ENCODE peak calls at places on chromosome 6, in seven cellular contexts. One of them, this sample, is unnamed.
A peak's percentile ranks its signal among the peaks of the same experiment; 100 is the strongest.

GRCh38 chr6:129501401-129502051 is 208.5 kb downstream of the ARHGAP18 start:
- DNase-seq in effector CD4-positive, alpha-beta T cell: no peak
- DNase-seq in Right ventricle myocardium inferior: peak; percentile 68
- DNase-seq in astrocyte of the spinal cord: peak; percentile 100
- DNase-seq in CD4-positive, alpha-beta memory T cell: no peak
- DNase-seq in M059J: peak; percentile 99
- DNase-seq in upper lobe of right lung: peak; percentile 74
- DNase-seq in this sample: no peak

GRCh38 chr6:92810913-92811312 is 608.4 kb downstream of the EPHA7 start:
- DNase-seq in effector CD4-positive, alpha-beta T cell: no peak
- DNase-seq in Right ventricle myocardium inferior: no peak
- DNase-seq in astrocyte of the spinal cord: peak; percentile 52
- DNase-seq in CD4-positive, alpha-beta memory T cell: no peak
- DNase-seq in M059J: no peak
- DNase-seq in upper lobe of right lung: no peak
- DNase-seq in this sample: no peak

GRCh38 chr6:35568967-35569606 is 56.4 kb upstream of the TULP1 start:
- DNase-seq in effector CD4-positive, alpha-beta T cell: peak; percentile 6
- DNase-seq in Right ventricle myocardium inferior: peak; percentile 80
- DNase-seq in astrocyte of the spinal cord: peak; percentile 24
- DNase-seq in CD4-positive, alpha-beta memory T cell: peak; percentile 24
- DNase-seq in M059J: no peak
- DNase-seq in upper lobe of right lung: peak; percentile 72
- DNase-seq in this sample: no peak

GRCh38 chr6:3825851-3826581 is 23.2 kb upstream of the FAM50B start:
- DNase-seq in effector CD4-positive, alpha-beta T cell: no peak
- DNase-seq in Right ventricle myocardium inferior: peak; percentile 87
- DNase-seq in astrocyte of the spinal cord: peak; percentile 98
- DNase-seq in CD4-positive, alpha-beta memory T cell: no peak
- DNase-seq in M059J: peak; percentile 100
- DNase-seq in upper lobe of right lung: peak; percentile 90
- DNase-seq in this sample: no peak

GRCh38 chr6:129353067-129353466 is 356.9 kb downstream of the ARHGAP18 start:
- DNase-seq in effector CD4-positive, alpha-beta T cell: no peak
- DNase-seq in Right ventricle myocardium inferior: no peak
- DNase-seq in astrocyte of the spinal cord: no peak
- DNase-seq in CD4-positive, alpha-beta memory T cell: no peak
- DNase-seq in M059J: peak; percentile 24
- DNase-seq in upper lobe of right lung: no peak
- DNase-seq in this sample: no peak

GRCh38 chr6:33622456-33623431 is 1.6 kb downstream of the ITPR3 start:
- DNase-seq in effector CD4-positive, alpha-beta T cell: no peak
- DNase-seq in Right ventricle myocardium inferior: no peak
- DNase-seq in astrocyte of the spinal cord: no peak
- DNase-seq in CD4-positive, alpha-beta memory T cell: no peak
- DNase-seq in M059J: peak; percentile 81
- DNase-seq in upper lobe of right lung: peak; percentile 82
- DNase-seq in this sample: no peak

GRCh38 chr6:169194737-169195136 is 58.9 kb downstream of the THBS2 start:
- DNase-seq in effector CD4-positive, alpha-beta T cell: no peak
- DNase-seq in Right ventricle myocardium inferior: no peak
- DNase-seq in astrocyte of the spinal cord: no peak
- DNase-seq in CD4-positive, alpha-beta memory T cell: no peak
- DNase-seq in M059J: no peak
- DNase-seq in upper lobe of right lung: no peak
- DNase-seq in this sample: no peak

GRCh38 chr6:90393232-90393884 is 96.7 kb upstream of the BACH2 start:
- DNase-seq in effector CD4-positive, alpha-beta T cell: peak; percentile 57
- DNase-seq in Right ventricle myocardium inferior: no peak
- DNase-seq in astrocyte of the spinal cord: peak; percentile 72
- DNase-seq in CD4-positive, alpha-beta memory T cell: peak; percentile 73
- DNase-seq in M059J: peak; percentile 34
- DNase-seq in upper lobe of right lung: no peak
- DNase-seq in this sample: peak; percentile 67

GRCh38 chr6:3566812-3567211 is 110.0 kb upstream of the SLC22A23 start:
- DNase-seq in effector CD4-positive, alpha-beta T cell: no peak
- DNase-seq in Right ventricle myocardium inferior: no peak
- DNase-seq in astrocyte of the spinal cord: peak; percentile 57
- DNase-seq in CD4-positive, alpha-beta memory T cell: no peak
- DNase-seq in M059J: peak; percentile 73
- DNase-seq in upper lobe of right lung: no peak
- DNase-seq in this sample: no peak

GRCh38 chr6:88609973-88610372 is 353.4 kb downstream of the RNGTT start:
- DNase-seq in effector CD4-positive, alpha-beta T cell: no peak
- DNase-seq in Right ventricle myocardium inferior: no peak
- DNase-seq in astrocyte of the spinal cord: no peak
- DNase-seq in CD4-positive, alpha-beta memory T cell: no peak
- DNase-seq in M059J: no peak
- DNase-seq in upper lobe of right lung: no peak
- DNase-seq in this sample: no peak

GRCh38 chr6:123462141-123462540 is 174.6 kb downstream of the TRDN start:
- DNase-seq in effector CD4-positive, alpha-beta T cell: no peak
- DNase-seq in Right ventricle myocardium inferior: no peak
- DNase-seq in astrocyte of the spinal cord: no peak
- DNase-seq in CD4-positive, alpha-beta memory T cell: no peak
- DNase-seq in M059J: no peak
- DNase-seq in upper lobe of right lung: no peak
- DNase-seq in this sample: no peak

GRCh38 chr6:112237644-112238043 is 16.7 kb downstream of the LAMA4 start:
- DNase-seq in effector CD4-positive, alpha-beta T cell: no peak
- DNase-seq in Right ventricle myocardium inferior: no peak
- DNase-seq in astrocyte of the spinal cord: peak; percentile 83
- DNase-seq in CD4-positive, alpha-beta memory T cell: no peak
- DNase-seq in M059J: peak; percentile 96
- DNase-seq in upper lobe of right lung: no peak
- DNase-seq in this sample: no peak

GRCh38 chr6:14739830-14740229 is 506.0 kb upstream of the JARID2 start:
- DNase-seq in effector CD4-positive, alpha-beta T cell: no peak
- DNase-seq in Right ventricle myocardium inferior: no peak
- DNase-seq in astrocyte of the spinal cord: no peak
- DNase-seq in CD4-positive, alpha-beta memory T cell: no peak
- DNase-seq in M059J: peak; percentile 47
- DNase-seq in upper lobe of right lung: no peak
- DNase-seq in this sample: no peak

GRCh38 chr6:3814539-3814938 is 34.6 kb upstream of the FAM50B start:
- DNase-seq in effector CD4-positive, alpha-beta T cell: no peak
- DNase-seq in Right ventricle myocardium inferior: no peak
- DNase-seq in astrocyte of the spinal cord: no peak
- DNase-seq in CD4-positive, alpha-beta memory T cell: no peak
- DNase-seq in M059J: no peak
- DNase-seq in upper lobe of right lung: no peak
- DNase-seq in this sample: no peak

GRCh38 chr6:45423901-45424627 is 46.3 kb upstream of the SUPT3H start:
- DNase-seq in effector CD4-positive, alpha-beta T cell: no peak
- DNase-seq in Right ventricle myocardium inferior: peak; percentile 79
- DNase-seq in astrocyte of the spinal cord: no peak
- DNase-seq in CD4-positive, alpha-beta memory T cell: no peak
- DNase-seq in M059J: peak; percentile 49
- DNase-seq in upper lobe of right lung: peak; percentile 69
- DNase-seq in this sample: peak; percentile 22

GRCh38 chr6:152271681-152272464 is 365.3 kb downstream of the SYNE1 start:
- DNase-seq in effector CD4-positive, alpha-beta T cell: no peak
- DNase-seq in Right ventricle myocardium inferior: no peak
- DNase-seq in astrocyte of the spinal cord: peak; percentile 74
- DNase-seq in CD4-positive, alpha-beta memory T cell: no peak
- DNase-seq in M059J: peak; percentile 91
- DNase-seq in upper lobe of right lung: no peak
- DNase-seq in this sample: no peak

GRCh38 chr6:28657756-28658465 is 132.2 kb downstream of the GPX5 start:
- DNase-seq in effector CD4-positive, alpha-beta T cell: no peak
- DNase-seq in Right ventricle myocardium inferior: no peak
- DNase-seq in astrocyte of the spinal cord: peak; percentile 70
- DNase-seq in CD4-positive, alpha-beta memory T cell: peak; percentile 32
- DNase-seq in M059J: peak; percentile 70
- DNase-seq in upper lobe of right lung: no peak
- DNase-seq in this sample: no peak

GRCh38 chr6:69852706-69853105 is 13.7 kb upstream of the COL19A1 start:
- DNase-seq in effector CD4-positive, alpha-beta T cell: no peak
- DNase-seq in Right ventricle myocardium inferior: no peak
- DNase-seq in astrocyte of the spinal cord: no peak
- DNase-seq in CD4-positive, alpha-beta memory T cell: no peak
- DNase-seq in M059J: no peak
- DNase-seq in upper lobe of right lung: no peak
- DNase-seq in this sample: no peak

GRCh38 chr6:110537208-110538123 is 61.1 kb upstream of the SLC22A16 start:
- DNase-seq in effector CD4-positive, alpha-beta T cell: no peak
- DNase-seq in Right ventricle myocardium inferior: no peak
- DNase-seq in astrocyte of the spinal cord: peak; percentile 96
- DNase-seq in CD4-positive, alpha-beta memory T cell: no peak
- DNase-seq in M059J: peak; percentile 99
- DNase-seq in upper lobe of right lung: no peak
- DNase-seq in this sample: no peak

GRCh38 chr6:121630716-121631115 is 195.3 kb downstream of the GJA1 start:
- DNase-seq in effector CD4-positive, alpha-beta T cell: no peak
- DNase-seq in Right ventricle myocardium inferior: no peak
- DNase-seq in astrocyte of the spinal cord: no peak
- DNase-seq in CD4-positive, alpha-beta memory T cell: no peak
- DNase-seq in M059J: peak; percentile 6
- DNase-seq in upper lobe of right lung: no peak
- DNase-seq in this sample: no peak

GRCh38 chr6:160030103-160030502 is 61.2 kb downstream of the IGF2R start:
- DNase-seq in effector CD4-positive, alpha-beta T cell: no peak
- DNase-seq in Right ventricle myocardium inferior: peak; percentile 92
- DNase-seq in astrocyte of the spinal cord: peak; percentile 97
- DNase-seq in CD4-positive, alpha-beta memory T cell: no peak
- DNase-seq in M059J: peak; percentile 93
- DNase-seq in upper lobe of right lung: peak; percentile 91
- DNase-seq in this sample: no peak

GRCh38 chr6:97053643-97054411 is 129.3 kb downstream of the KLHL32 start:
- DNase-seq in effector CD4-positive, alpha-beta T cell: no peak
- DNase-seq in Right ventricle myocardium inferior: no peak
- DNase-seq in astrocyte of the spinal cord: peak; percentile 50
- DNase-seq in CD4-positive, alpha-beta memory T cell: no peak
- DNase-seq in M059J: peak; percentile 1
- DNase-seq in upper lobe of right lung: no peak
- DNase-seq in this sample: no peak

GRCh38 chr6:135129139-135129867 is 51.8 kb upstream of the MYB start:
- DNase-seq in effector CD4-positive, alpha-beta T cell: no peak
- DNase-seq in Right ventricle myocardium inferior: no peak
- DNase-seq in astrocyte of the spinal cord: no peak
- DNase-seq in CD4-positive, alpha-beta memory T cell: peak; percentile 6
- DNase-seq in M059J: peak; percentile 16
- DNase-seq in upper lobe of right lung: no peak
- DNase-seq in this sample: peak; percentile 51

GRCh38 chr6:130632897-130633296 is 194.3 kb upstream of the SMLR1 start:
- DNase-seq in effector CD4-positive, alpha-beta T cell: no peak
- DNase-seq in Right ventricle myocardium inferior: no peak
- DNase-seq in astrocyte of the spinal cord: no peak
- DNase-seq in CD4-positive, alpha-beta memory T cell: no peak
- DNase-seq in M059J: no peak
- DNase-seq in upper lobe of right lung: no peak
- DNase-seq in this sample: no peak

GRCh38 chr6:30727920-30728605 is 7.9 kb downstream of the TUBB start:
- DNase-seq in effector CD4-positive, alpha-beta T cell: no peak
- DNase-seq in Right ventricle myocardium inferior: no peak
- DNase-seq in astrocyte of the spinal cord: no peak
- DNase-seq in CD4-positive, alpha-beta memory T cell: no peak
- DNase-seq in M059J: peak; percentile 60
- DNase-seq in upper lobe of right lung: no peak
- DNase-seq in this sample: no peak

GRCh38 chr6:13593720-13594119 is 19.3 kb downstream of the SIRT5 start:
- DNase-seq in effector CD4-positive, alpha-beta T cell: no peak
- DNase-seq in Right ventricle myocardium inferior: no peak
- DNase-seq in astrocyte of the spinal cord: no peak
- DNase-seq in CD4-positive, alpha-beta memory T cell: no peak
- DNase-seq in M059J: no peak
- DNase-seq in upper lobe of right lung: no peak
- DNase-seq in this sample: no peak

GRCh38 chr6:92132446-92132845 is 1286.9 kb downstream of the EPHA7 start:
- DNase-seq in effector CD4-positive, alpha-beta T cell: no peak
- DNase-seq in Right ventricle myocardium inferior: no peak
- DNase-seq in astrocyte of the spinal cord: no peak
- DNase-seq in CD4-positive, alpha-beta memory T cell: no peak
- DNase-seq in M059J: no peak
- DNase-seq in upper lobe of right lung: no peak
- DNase-seq in this sample: no peak

GRCh38 chr6:141963543-141964295 is 169.0 kb upstream of the GJE1 start:
- DNase-seq in effector CD4-positive, alpha-beta T cell: no peak
- DNase-seq in Right ventricle myocardium inferior: no peak
- DNase-seq in astrocyte of the spinal cord: no peak
- DNase-seq in CD4-positive, alpha-beta memory T cell: no peak
- DNase-seq in M059J: peak; percentile 28
- DNase-seq in upper lobe of right lung: no peak
- DNase-seq in this sample: no peak

GRCh38 chr6:157670466-157671186 is 152.4 kb upstream of the SNX9 start:
- DNase-seq in effector CD4-positive, alpha-beta T cell: no peak
- DNase-seq in Right ventricle myocardium inferior: no peak
- DNase-seq in astrocyte of the spinal cord: no peak
- DNase-seq in CD4-positive, alpha-beta memory T cell: no peak
- DNase-seq in M059J: no peak
- DNase-seq in upper lobe of right lung: peak; percentile 39
- DNase-seq in this sample: no peak

GRCh38 chr6:147699637-147700036 is 191.1 kb downstream of the SAMD5 start:
- DNase-seq in effector CD4-positive, alpha-beta T cell: no peak
- DNase-seq in Right ventricle myocardium inferior: no peak
- DNase-seq in astrocyte of the spinal cord: peak; percentile 54
- DNase-seq in CD4-positive, alpha-beta memory T cell: no peak
- DNase-seq in M059J: peak; percentile 43
- DNase-seq in upper lobe of right lung: no peak
- DNase-seq in this sample: no peak

GRCh38 chr6:170114956-170115855 is 175.7 kb downstream of the DLL1 start:
- DNase-seq in effector CD4-positive, alpha-beta T cell: no peak
- DNase-seq in Right ventricle myocardium inferior: no peak
- DNase-seq in astrocyte of the spinal cord: no peak
- DNase-seq in CD4-positive, alpha-beta memory T cell: no peak
- DNase-seq in M059J: no peak
- DNase-seq in upper lobe of right lung: peak; percentile 54
- DNase-seq in this sample: no peak

GRCh38 chr6:43954311-43955131 is 172.7 kb downstream of the MRPL14 start:
- DNase-seq in effector CD4-positive, alpha-beta T cell: no peak
- DNase-seq in Right ventricle myocardium inferior: peak; percentile 76
- DNase-seq in astrocyte of the spinal cord: no peak
- DNase-seq in CD4-positive, alpha-beta memory T cell: no peak
- DNase-seq in M059J: no peak
- DNase-seq in upper lobe of right lung: no peak
- DNase-seq in this sample: no peak

GRCh38 chr6:147117580-147117979 is 86.6 kb upstream of the STXBP5 start:
- DNase-seq in effector CD4-positive, alpha-beta T cell: no peak
- DNase-seq in Right ventricle myocardium inferior: no peak
- DNase-seq in astrocyte of the spinal cord: no peak
- DNase-seq in CD4-positive, alpha-beta memory T cell: no peak
- DNase-seq in M059J: peak; percentile 62
- DNase-seq in upper lobe of right lung: no peak
- DNase-seq in this sample: no peak

GRCh38 chr6:148599967-148600426 is 146.8 kb upstream of the UST start:
- DNase-seq in effector CD4-positive, alpha-beta T cell: no peak
- DNase-seq in Right ventricle myocardium inferior: no peak
- DNase-seq in astrocyte of the spinal cord: no peak
- DNase-seq in CD4-positive, alpha-beta memory T cell: no peak
- DNase-seq in M059J: peak; percentile 8
- DNase-seq in upper lobe of right lung: no peak
- DNase-seq in this sample: no peak

GRCh38 chr6:141552031-141552430 is 580.7 kb upstream of the GJE1 start:
- DNase-seq in effector CD4-positive, alpha-beta T cell: no peak
- DNase-seq in Right ventricle myocardium inferior: no peak
- DNase-seq in astrocyte of the spinal cord: no peak
- DNase-seq in CD4-positive, alpha-beta memory T cell: no peak
- DNase-seq in M059J: peak; percentile 30
- DNase-seq in upper lobe of right lung: no peak
- DNase-seq in this sample: no peak

GRCh38 chr6:17562636-17563035 is 37.5 kb upstream of the FAM8A1 start:
- DNase-seq in effector CD4-positive, alpha-beta T cell: no peak
- DNase-seq in Right ventricle myocardium inferior: no peak
- DNase-seq in astrocyte of the spinal cord: no peak
- DNase-seq in CD4-positive, alpha-beta memory T cell: no peak
- DNase-seq in M059J: no peak
- DNase-seq in upper lobe of right lung: no peak
- DNase-seq in this sample: no peak

GRCh38 chr6:145148392-145149175 is 586.7 kb downstream of the EPM2A start:
- DNase-seq in effector CD4-positive, alpha-beta T cell: no peak
- DNase-seq in Right ventricle myocardium inferior: no peak
- DNase-seq in astrocyte of the spinal cord: peak; percentile 76
- DNase-seq in CD4-positive, alpha-beta memory T cell: no peak
- DNase-seq in M059J: peak; percentile 98
- DNase-seq in upper lobe of right lung: peak; percentile 66
- DNase-seq in this sample: no peak

This sample was measured in immature natural killer cell.